ENCODE peak calls at places on chromosomes 5 and 9, in four cellular contexts. G is A549, U is K562, L is HepG2. A is an unnamed sample.

GRCh38 chr5:141951341-141951781 is 6.6 kb downstream of the PCDH12 start:
- DNase-seq in G (peak; percentile 51), U (peak; percentile 68), L (no peak), A (no peak)

GRCh38 chr5:147898875-147899401 is 7.4 kb downstream of the C5orf46 start:
- DNase-seq in G (no peak), U (no peak), L (no peak), A (no peak)

GRCh38 chr5:125411163-125412050 is 665.0 kb upstream of the ZNF608 start:
- DNase-seq in G (no peak), U (no peak), L (no peak), A (peak; percentile 50)

GRCh38 chr9:19432473-19432872 is 23.7 kb downstream of the ACER2 start:
- DNase-seq in U (no peak), G (no peak), L (no peak), A (no peak)

GRCh38 chr9:86792136-86792535 is 155.2 kb downstream of the GAS1 start:
- DNase-seq in G (no peak), L (no peak), U (no peak), A (no peak)

GRCh38 chr5:179354305-179354882 is 9.1 kb upstream of the ADAMTS2 start:
- DNase-seq in U (no peak), L (no peak), G (no peak), A (no peak)

GRCh38 chr5:141654298-141654697 is 3.1 kb upstream of the FCHSD1 start:
- DNase-seq in G (no peak), L (no peak), U (no peak), A (no peak)

GRCh38 chr5:81815318-81815717 is 64.4 kb upstream of the SSBP2 start:
- DNase-seq in L (no peak), G (no peak), U (no peak), A (no peak)

GRCh38 chr5:67010684-67011409 is 185.8 kb downstream of the CD180 start:
- DNase-seq in L (no peak), U (no peak), G (no peak), A (no peak)
- TF ChIP-seq CHD4 in L (no peak), U (no peak), G (no peak), A (no peak)

DNA sequence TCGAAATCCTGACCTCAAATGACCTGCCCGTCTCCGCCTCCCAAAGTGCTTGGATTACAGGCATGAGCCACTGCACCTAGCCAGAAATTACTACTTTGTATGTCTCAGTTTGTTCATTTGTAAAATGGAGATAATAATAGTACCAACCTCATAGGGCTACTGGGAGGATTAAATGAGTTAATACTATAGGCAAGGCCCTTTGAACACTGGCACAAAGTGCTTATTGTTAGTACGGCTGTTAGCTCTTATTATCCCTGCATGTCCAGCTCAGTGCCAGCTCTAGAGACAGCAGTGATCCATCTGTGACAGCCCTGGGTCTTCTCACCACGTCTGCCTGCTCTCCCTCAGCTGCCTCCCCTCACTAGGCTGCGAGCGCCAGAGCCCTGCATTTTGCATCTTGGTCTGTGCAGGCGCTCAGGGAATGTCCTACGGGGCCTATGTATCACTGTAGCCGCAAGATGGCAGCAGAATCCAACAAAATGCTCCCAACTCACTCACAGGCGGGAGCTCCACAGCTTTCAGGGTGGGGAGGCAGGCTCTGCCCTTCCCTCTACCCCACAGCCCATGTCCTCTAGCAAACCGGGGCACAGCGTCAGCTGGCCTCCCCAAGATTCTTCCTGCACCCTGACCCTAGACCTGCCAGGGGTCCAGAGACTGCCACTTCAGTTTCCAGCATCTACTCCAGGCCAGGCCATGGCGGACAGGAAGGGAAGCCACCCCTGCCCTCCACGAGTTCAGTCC is 17.7 kb upstream of the AKNA start:
- DNase-seq in L (peak; percentile 72), U (peak; percentile 75), G (peak; percentile 90), A (no peak)
- TF ChIP-seq CHD4 in L (no peak), U (no peak), G (no peak), A (no peak)

DNA sequence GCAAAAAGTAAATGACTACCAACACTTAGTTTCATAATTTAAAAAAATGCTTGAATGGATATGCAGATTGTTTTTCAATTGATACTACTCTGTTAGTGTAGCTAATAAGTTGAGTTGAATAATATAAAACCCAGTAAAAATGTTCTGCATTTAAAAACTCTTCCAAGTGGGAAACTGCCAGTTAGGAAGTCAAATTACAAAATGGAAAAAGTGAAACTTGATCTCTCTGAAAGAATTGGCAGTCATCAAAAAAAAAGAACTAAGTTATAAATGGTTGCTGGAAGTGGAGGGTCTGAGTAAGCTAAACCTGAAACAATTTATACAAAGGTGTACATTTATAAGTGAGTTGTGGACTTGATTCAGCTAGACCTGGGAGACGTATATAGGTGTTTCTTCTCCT is 52.4 kb downstream of the VCAN start:
- DNase-seq in L (no peak), G (no peak), U (no peak), A (no peak)
- TF ChIP-seq CHD4 in L (no peak), G (no peak), U (no peak), A (no peak)

DNA sequence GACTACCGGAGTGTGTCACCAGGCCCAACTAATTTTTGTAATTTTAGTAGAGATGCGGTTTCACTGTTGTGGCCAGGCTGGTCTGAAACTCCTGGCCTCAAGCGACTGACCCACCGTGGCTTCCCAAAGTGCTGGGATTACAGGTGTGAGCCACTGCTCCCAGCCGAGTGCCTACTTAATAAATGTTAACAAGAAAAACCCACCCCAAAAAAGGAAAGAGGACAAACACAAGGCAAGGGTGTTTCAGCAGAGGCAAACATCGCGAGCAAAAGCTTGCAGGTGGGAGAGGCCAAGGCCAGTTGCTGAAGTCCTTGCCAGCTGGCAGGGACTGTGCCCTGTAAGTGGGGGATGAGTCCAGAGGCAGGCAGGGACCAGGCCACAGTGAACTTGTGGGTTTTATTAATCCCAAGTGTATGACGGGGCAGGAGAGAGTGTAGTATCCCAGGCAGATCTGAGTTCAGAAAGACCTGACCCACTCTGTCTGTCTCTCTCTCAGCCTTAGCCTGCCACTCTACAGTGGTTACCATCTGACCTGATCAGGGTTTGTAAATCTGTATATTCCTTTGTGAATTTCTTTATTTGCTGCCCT is 6.4 kb upstream of the FPGS start:
- DNase-seq in G (no peak), U (no peak), L (peak; percentile 47), A (no peak)
- TF ChIP-seq CHD4 in G (no peak), U (no peak), L (no peak), A (no peak)

DNA sequence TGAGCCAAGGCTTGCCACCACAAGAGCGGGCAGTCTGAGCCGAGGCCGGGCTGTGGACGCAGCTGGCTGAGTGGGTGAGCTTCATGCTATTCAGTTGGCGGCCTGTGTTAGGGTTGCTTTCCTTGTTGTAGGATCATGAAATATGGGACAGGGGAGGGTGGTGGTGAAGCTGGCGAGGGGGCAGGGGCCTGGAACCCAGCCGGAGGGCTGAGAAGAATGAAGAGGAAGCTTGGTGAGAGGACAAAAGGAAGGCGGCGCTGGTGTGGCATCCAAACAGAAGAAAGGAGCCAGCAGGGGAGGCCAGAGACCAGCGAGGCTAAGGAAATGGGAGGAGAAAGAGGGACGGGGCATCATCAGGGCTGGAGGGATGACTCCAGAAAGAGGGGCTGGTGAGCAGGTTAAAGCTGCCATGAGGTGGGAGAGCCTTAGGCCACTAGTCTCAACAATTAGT is 18.3 kb downstream of the RALGPS1 start:
- DNase-seq in G (no peak), U (no peak), L (no peak), A (no peak)
- TF ChIP-seq CHD4 in G (no peak), U (no peak), L (no peak), A (no peak)

GRCh38 chr5:172855597-172856292 is 21.7 kb downstream of the ERGIC1 start:
- DNase-seq in G (no peak), U (no peak), L (no peak), A (no peak)

GRCh38 chr5:172854958-172855357 is 20.9 kb downstream of the ERGIC1 start:
- DNase-seq in G (no peak), U (no peak), L (no peak), A (no peak)

GRCh38 chr5:172852490-172853354 is 18.7 kb downstream of the ERGIC1 start:
- DNase-seq in G (no peak), U (no peak), L (peak; percentile 88), A (no peak)

GRCh38 chr5:172854451-172854871 is 20.4 kb downstream of the ERGIC1 start:
- DNase-seq in L (no peak), G (no peak), U (no peak), A (no peak)

GRCh38 chr5:172853355-172853975 is 19.4 kb downstream of the ERGIC1 start:
- DNase-seq in L (no peak), U (no peak), G (no peak), A (no peak)
- TF ChIP-seq CHD4 in L (peak; percentile 3), U (no peak), G (no peak), A (no peak)

GRCh38 chr5:61599370-61600140 is 267.5 kb downstream of the ZSWIM6 start:
- DNase-seq in L (peak; percentile 7), G (peak; percentile 70), U (no peak), A (no peak)
- TF ChIP-seq CHD4 in L (no peak), G (no peak), U (no peak), A (no peak)

GRCh38 chr5:71887680-71888079 is 168.6 kb downstream of the CARTPT start:
- DNase-seq in G (peak; percentile 72), L (peak; percentile 70), U (peak; percentile 70), A (peak; percentile 75)
- TF ChIP-seq CHD4 in G (no peak), L (no peak), U (no peak), A (no peak)

DNA sequence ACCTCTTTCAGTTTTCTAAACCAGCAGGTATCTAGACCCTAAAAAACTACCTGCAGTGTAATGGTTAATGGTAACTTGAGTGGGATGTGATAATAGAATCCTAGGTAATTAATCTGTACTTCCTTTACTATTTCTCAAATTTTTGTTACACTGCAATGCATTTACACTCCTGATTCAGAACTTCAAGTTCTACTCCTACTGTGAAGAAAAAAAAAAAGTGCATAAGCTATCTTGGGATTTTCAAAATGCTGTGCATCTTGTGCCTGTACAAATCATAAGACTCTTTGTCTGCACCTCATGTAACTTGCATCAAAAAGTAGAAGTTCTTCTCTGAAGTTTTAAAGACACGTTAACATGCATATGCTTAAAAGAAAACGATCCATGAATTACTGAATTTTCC is 554.1 kb downstream of the CETN3 start:
- DNase-seq in G (no peak), L (no peak), U (no peak), A (no peak)
- TF ChIP-seq CHD4 in G (no peak), L (no peak), U (no peak), A (no peak)

DNA sequence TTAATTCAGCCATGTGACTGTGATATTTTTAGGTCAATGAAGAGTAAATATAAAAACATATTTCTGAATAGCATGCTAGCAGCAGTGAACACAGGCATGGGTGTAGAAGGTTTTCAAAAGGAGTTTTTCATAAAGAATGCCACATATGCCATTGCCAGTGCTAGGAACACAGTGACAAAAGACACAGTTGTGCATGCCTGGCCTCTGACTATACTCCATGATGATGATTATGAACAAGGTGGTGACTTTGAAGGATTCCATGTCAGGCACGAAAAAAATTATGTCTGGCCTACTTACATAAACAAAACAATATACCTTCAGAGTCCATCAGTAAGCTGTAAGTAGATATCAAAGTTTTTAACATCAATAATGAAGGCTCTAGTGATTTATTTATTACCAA is 438.7 kb downstream of the TLE1 start:
- DNase-seq in G (no peak), U (no peak), L (no peak), A (no peak)
- TF ChIP-seq CHD4 in G (no peak), U (no peak), L (no peak), A (no peak)

A was measured in GM12878.